ENCODE peak calls at places on chromosomes 3 and 15, in six cellular contexts. U, A, M, Z, L and E are unnamed samples.
A peak's percentile ranks its signal among the peaks of the same experiment; 100 is the strongest.

GRCh38 chr3:156681003-156681402 is 6.6 kb downstream of the TIPARP start:
- DNase-seq in U (no peak), A (no peak), M (peak; percentile 45), Z (no peak), L (no peak), E (no peak)

GRCh38 chr3:29555590-29555989 is 274.7 kb downstream of the RBMS3 start:
- DNase-seq in U (no peak), A (no peak), M (no peak), Z (no peak), L (no peak), E (no peak)

GRCh38 chr15:69462030-69462492 is 9.4 kb downstream of the RPLP1 start:
- DNase-seq in U (no peak), A (no peak), M (peak; percentile 27), Z (no peak), L (peak; percentile 47), E (no peak)

GRCh38 chr15:99509686-99510461 is 55.9 kb upstream of the MEF2A start:
- DNase-seq in U (no peak), A (no peak), M (no peak), Z (no peak), L (no peak), E (no peak)

GRCh38 chr15:22974745-22975144 is 5.4 kb downstream of the CYFIP1 start:
- DNase-seq in U (no peak), A (no peak), M (no peak), Z (no peak), L (no peak), E (no peak)

GRCh38 chr15:90557147-90557546 is 27.4 kb downstream of the CRTC3 start:
- DNase-seq in U (no peak), A (no peak), M (no peak), Z (no peak), L (no peak), E (no peak)

GRCh38 chr3:47512416-47513124 is 942 bp downstream of the ELP6 start:
- DNase-seq in U (no peak), A (peak; percentile 7), M (peak; percentile 14), Z (peak; percentile 24), L (peak; percentile 54), E (peak; percentile 12)

GRCh38 chr3:111712294-111713180 is 117.4 kb upstream of the ZBED2 start:
- DNase-seq in U (no peak), A (peak; percentile 21), M (peak; percentile 38), Z (peak; percentile 25), L (peak; percentile 48), E (no peak)

GRCh38 chr3:52841211-52841980 is 6.6 kb upstream of the MUSTN1 start:
- DNase-seq in U (no peak), A (no peak), M (no peak), Z (no peak), L (no peak), E (no peak)

GRCh38 chr3:71537211-71537611 is 46.3 kb downstream of the FOXP1 start:
- DNase-seq in U (no peak), A (no peak), M (no peak), Z (no peak), L (no peak), E (no peak)